ENCODE peak calls at places on chromosome 10, in eight cellular contexts. One of them, this sample, is unnamed.

GRCh38 chr10:77904110-77904860 is 22.3 kb downstream of the DLG5 start:
- DNase-seq in HuH-7: no peak
- DNase-seq in GM23248: no peak
- DNase-seq in AG08396: no peak
- DNase-seq in KBM-7: no peak
- DNase-seq in NCI-H345: no peak
- DNase-seq in RCC 7860: no peak
- DNase-seq in AG04450: no peak
- DNase-seq in this sample: no peak

GRCh38 chr10:124554085-124554858 is 92.6 kb downstream of the LHPP start:
- DNase-seq in AG04450: no peak
- DNase-seq in HuH-7: no peak
- DNase-seq in RCC 7860: no peak
- DNase-seq in AG08396: no peak
- DNase-seq in KBM-7: no peak
- DNase-seq in NCI-H345: no peak
- DNase-seq in GM23248: no peak
- DNase-seq in this sample: no peak

GRCh38 chr10:101624526-101625102 is 36.5 kb downstream of the DPCD start:
- DNase-seq in AG08396: no peak
- DNase-seq in AG04450: no peak
- DNase-seq in HuH-7: no peak
- DNase-seq in GM23248: no peak
- DNase-seq in RCC 7860: no peak
- DNase-seq in KBM-7: no peak
- DNase-seq in NCI-H345: no peak
- DNase-seq in this sample: no peak

GRCh38 chr10:120426306-120426705 is 30.7 kb upstream of the PLPP4 start:
- DNase-seq in NCI-H345: no peak
- DNase-seq in GM23248: peak
- DNase-seq in HuH-7: no peak
- DNase-seq in KBM-7: no peak
- DNase-seq in AG04450: no peak
- DNase-seq in RCC 7860: peak
- DNase-seq in AG08396: no peak
- DNase-seq in this sample: no peak

GRCh38 chr10:15045380-15045779 is 1.6 kb downstream of the OLAH start:
- DNase-seq in HuH-7: no peak
- DNase-seq in NCI-H345: no peak
- DNase-seq in KBM-7: no peak
- DNase-seq in AG08396: no peak
- DNase-seq in RCC 7860: no peak
- DNase-seq in AG04450: no peak
- DNase-seq in GM23248: no peak
- DNase-seq in this sample: no peak

GRCh38 chr10:65128277-65128676 is 1607.1 kb downstream of the REEP3 start:
- DNase-seq in NCI-H345: no peak
- DNase-seq in HuH-7: no peak
- DNase-seq in GM23248: no peak
- DNase-seq in AG08396: no peak
- DNase-seq in RCC 7860: no peak
- DNase-seq in AG04450: no peak
- DNase-seq in KBM-7: no peak
- DNase-seq in this sample: no peak

GRCh38 chr10:111128331-111129167 is 51.7 kb downstream of the ADRA2A start:
- DNase-seq in KBM-7: no peak
- DNase-seq in NCI-H345: no peak
- DNase-seq in AG08396: peak
- DNase-seq in AG04450: no peak
- DNase-seq in RCC 7860: peak
- DNase-seq in HuH-7: no peak
- DNase-seq in GM23248: peak
- DNase-seq in this sample: no peak

GRCh38 chr10:3502606-3503005 is 282.4 kb downstream of the KLF6 start:
- DNase-seq in GM23248: no peak
- DNase-seq in AG08396: no peak
- DNase-seq in AG04450: no peak
- DNase-seq in NCI-H345: no peak
- DNase-seq in RCC 7860: no peak
- DNase-seq in HuH-7: no peak
- DNase-seq in KBM-7: no peak
- DNase-seq in this sample: no peak

GRCh38 chr10:98258683-98259454 is 9.1 kb downstream of the LOXL4 start:
- DNase-seq in AG08396: no peak
- DNase-seq in GM23248: peak
- DNase-seq in KBM-7: no peak
- DNase-seq in AG04450: no peak
- DNase-seq in RCC 7860: no peak
- DNase-seq in HuH-7: no peak
- DNase-seq in NCI-H345: no peak
- DNase-seq in this sample: no peak

GRCh38 chr10:110059965-110060364 is 52.2 kb downstream of the ADD3 start:
- DNase-seq in AG08396: no peak
- DNase-seq in AG04450: no peak
- DNase-seq in GM23248: no peak
- DNase-seq in RCC 7860: no peak
- DNase-seq in HuH-7: no peak
- DNase-seq in KBM-7: no peak
- DNase-seq in NCI-H345: no peak
- DNase-seq in this sample: no peak

GRCh38 chr10:74994714-74995308 is 116.6 kb upstream of the SAMD8 start:
- DNase-seq in AG08396: no peak
- DNase-seq in NCI-H345: peak
- DNase-seq in RCC 7860: no peak
- DNase-seq in AG04450: no peak
- DNase-seq in KBM-7: no peak
- DNase-seq in HuH-7: no peak
- DNase-seq in GM23248: no peak
- DNase-seq in this sample: no peak

GRCh38 chr10:118496525-118496924 is 98.9 kb downstream of the PRLHR start:
- DNase-seq in GM23248: no peak
- DNase-seq in NCI-H345: no peak
- DNase-seq in HuH-7: no peak
- DNase-seq in KBM-7: no peak
- DNase-seq in AG08396: no peak
- DNase-seq in AG04450: no peak
- DNase-seq in RCC 7860: no peak
- DNase-seq in this sample: no peak

GRCh38 chr10:15430969-15431791 is 60.1 kb upstream of the FAM171A1 start:
- DNase-seq in AG04450: no peak
- DNase-seq in AG08396: no peak
- DNase-seq in KBM-7: no peak
- DNase-seq in NCI-H345: no peak
- DNase-seq in GM23248: no peak
- DNase-seq in RCC 7860: no peak
- DNase-seq in HuH-7: no peak
- DNase-seq in this sample: no peak

GRCh38 chr10:88952647-88953111 is at the start of gene ACTA2:
- DNase-seq in HuH-7: no peak
- DNase-seq in RCC 7860: no peak
- DNase-seq in NCI-H345: no peak
- DNase-seq in KBM-7: no peak
- DNase-seq in GM23248: peak
- DNase-seq in AG08396: peak
- DNase-seq in AG04450: peak
- DNase-seq in this sample: peak

GRCh38 chr10:23148214-23148613 is 43.9 kb upstream of the PTF1A start:
- DNase-seq in HuH-7: no peak
- DNase-seq in NCI-H345: no peak
- DNase-seq in AG04450: no peak
- DNase-seq in AG08396: no peak
- DNase-seq in KBM-7: no peak
- DNase-seq in GM23248: no peak
- DNase-seq in RCC 7860: no peak
- DNase-seq in this sample: no peak

GRCh38 chr10:109987413-109987812 is 20.4 kb upstream of the ADD3 start:
- DNase-seq in AG08396: peak
- DNase-seq in NCI-H345: no peak
- DNase-seq in AG04450: no peak
- DNase-seq in GM23248: peak
- DNase-seq in HuH-7: no peak
- DNase-seq in RCC 7860: peak
- DNase-seq in KBM-7: no peak
- DNase-seq in this sample: no peak

GRCh38 chr10:71390921-71391690 is 5.6 kb upstream of the CDH23 start:
- DNase-seq in HuH-7: no peak
- DNase-seq in RCC 7860: no peak
- DNase-seq in NCI-H345: no peak
- DNase-seq in KBM-7: no peak
- DNase-seq in GM23248: no peak
- DNase-seq in AG04450: no peak
- DNase-seq in AG08396: no peak
- DNase-seq in this sample: no peak

GRCh38 chr10:6301482-6302083 is 98.9 kb downstream of the PFKFB3 start:
- DNase-seq in AG04450: no peak
- DNase-seq in GM23248: no peak
- DNase-seq in AG08396: no peak
- DNase-seq in HuH-7: no peak
- DNase-seq in RCC 7860: peak
- DNase-seq in NCI-H345: no peak
- DNase-seq in KBM-7: no peak
- DNase-seq in this sample: no peak

GRCh38 chr10:74922921-74923320 is 96.5 kb downstream of the KAT6B start:
- DNase-seq in AG04450: no peak
- DNase-seq in RCC 7860: no peak
- DNase-seq in AG08396: no peak
- DNase-seq in HuH-7: no peak
- DNase-seq in KBM-7: no peak
- DNase-seq in GM23248: peak
- DNase-seq in NCI-H345: no peak
- DNase-seq in this sample: no peak

GRCh38 chr10:5968037-5968680 is 9.2 kb downstream of the IL15RA start:
- DNase-seq in HuH-7: no peak
- DNase-seq in AG08396: no peak
- DNase-seq in KBM-7: no peak
- DNase-seq in GM23248: no peak
- DNase-seq in RCC 7860: no peak
- DNase-seq in NCI-H345: no peak
- DNase-seq in AG04450: no peak
- DNase-seq in this sample: no peak

GRCh38 chr10:21167288-21168010 is 270.3 kb upstream of the NEBL start:
- DNase-seq in GM23248: no peak
- DNase-seq in AG04450: no peak
- DNase-seq in KBM-7: no peak
- DNase-seq in NCI-H345: no peak
- DNase-seq in AG08396: no peak
- DNase-seq in HuH-7: no peak
- DNase-seq in RCC 7860: no peak
- DNase-seq in this sample: no peak

GRCh38 chr10:17733620-17734019 is 18.4 kb upstream of the TMEM236 start:
- DNase-seq in RCC 7860: no peak
- DNase-seq in AG04450: no peak
- DNase-seq in NCI-H345: no peak
- DNase-seq in AG08396: no peak
- DNase-seq in HuH-7: no peak
- DNase-seq in KBM-7: no peak
- DNase-seq in GM23248: no peak
- DNase-seq in this sample: no peak

GRCh38 chr10:112115781-112116385 is 67.7 kb downstream of the GPAM start:
- DNase-seq in HuH-7: peak
- DNase-seq in AG08396: peak
- DNase-seq in NCI-H345: peak
- DNase-seq in AG04450: no peak
- DNase-seq in GM23248: peak
- DNase-seq in RCC 7860: peak
- DNase-seq in KBM-7: peak
- DNase-seq in this sample: peak

GRCh38 chr10:97503413-97503812 is 4.7 kb downstream of the UBTD1 start:
- DNase-seq in HuH-7: no peak
- DNase-seq in RCC 7860: no peak
- DNase-seq in NCI-H345: no peak
- DNase-seq in GM23248: no peak
- DNase-seq in KBM-7: peak
- DNase-seq in AG08396: no peak
- DNase-seq in AG04450: no peak
- DNase-seq in this sample: no peak

GRCh38 chr10:97792058-97792721 is 20.4 kb upstream of the SFRP5 start:
- DNase-seq in GM23248: peak
- DNase-seq in AG08396: peak
- DNase-seq in HuH-7: peak
- DNase-seq in AG04450: peak
- DNase-seq in NCI-H345: peak
- DNase-seq in RCC 7860: peak
- DNase-seq in KBM-7: peak
- DNase-seq in this sample: peak

GRCh38 chr10:86968271-86968993 is at the start of gene ADIRF:
- DNase-seq in AG04450: no peak
- DNase-seq in NCI-H345: no peak
- DNase-seq in GM23248: peak
- DNase-seq in KBM-7: no peak
- DNase-seq in HuH-7: no peak
- DNase-seq in AG08396: peak
- DNase-seq in RCC 7860: no peak
- DNase-seq in this sample: no peak

GRCh38 chr10:20494474-20494873 is 402.6 kb downstream of the NEBL start:
- DNase-seq in AG08396: no peak
- DNase-seq in NCI-H345: no peak
- DNase-seq in RCC 7860: peak
- DNase-seq in KBM-7: no peak
- DNase-seq in GM23248: peak
- DNase-seq in AG04450: no peak
- DNase-seq in HuH-7: no peak
- DNase-seq in this sample: no peak

GRCh38 chr10:21528452-21529235 is 3.2 kb upstream of the SKIDA1 start:
- DNase-seq in RCC 7860: no peak
- DNase-seq in AG08396: no peak
- DNase-seq in HuH-7: peak
- DNase-seq in KBM-7: peak
- DNase-seq in GM23248: no peak
- DNase-seq in NCI-H345: no peak
- DNase-seq in AG04450: no peak
- DNase-seq in this sample: no peak

GRCh38 chr10:43903451-43903850 is 254.8 kb upstream of the ZNF32 start:
- DNase-seq in GM23248: no peak
- DNase-seq in AG08396: no peak
- DNase-seq in HuH-7: no peak
- DNase-seq in NCI-H345: no peak
- DNase-seq in KBM-7: no peak
- DNase-seq in RCC 7860: no peak
- DNase-seq in AG04450: no peak
- DNase-seq in this sample: no peak

GRCh38 chr10:34666008-34666700 is 148.9 kb downstream of the PARD3 start:
- DNase-seq in HuH-7: no peak
- DNase-seq in AG08396: peak
- DNase-seq in NCI-H345: no peak
- DNase-seq in KBM-7: peak
- DNase-seq in RCC 7860: peak
- DNase-seq in AG04450: peak
- DNase-seq in GM23248: peak
- DNase-seq in this sample: peak

GRCh38 chr10:23186178-23186577 is 5.9 kb upstream of the PTF1A start:
- DNase-seq in AG08396: no peak
- DNase-seq in NCI-H345: no peak
- DNase-seq in RCC 7860: no peak
- DNase-seq in HuH-7: no peak
- DNase-seq in GM23248: no peak
- DNase-seq in AG04450: no peak
- DNase-seq in KBM-7: no peak
- DNase-seq in this sample: no peak

GRCh38 chr10:71286521-71287294 is 32.4 kb upstream of the SLC29A3 start:
- DNase-seq in AG04450: no peak
- DNase-seq in HuH-7: no peak
- DNase-seq in GM23248: no peak
- DNase-seq in KBM-7: no peak
- DNase-seq in NCI-H345: no peak
- DNase-seq in AG08396: no peak
- DNase-seq in RCC 7860: no peak
- DNase-seq in this sample: no peak

GRCh38 chr10:72285972-72286521 is 12.3 kb downstream of the DDIT4 start:
- DNase-seq in RCC 7860: peak
- DNase-seq in AG04450: no peak
- DNase-seq in GM23248: no peak
- DNase-seq in KBM-7: peak
- DNase-seq in AG08396: no peak
- DNase-seq in NCI-H345: no peak
- DNase-seq in HuH-7: no peak
- DNase-seq in this sample: no peak

GRCh38 chr10:79101560-79101971 is 32.8 kb downstream of the ZMIZ1 start:
- DNase-seq in NCI-H345: peak
- DNase-seq in RCC 7860: no peak
- DNase-seq in AG04450: no peak
- DNase-seq in HuH-7: no peak
- DNase-seq in GM23248: no peak
- DNase-seq in AG08396: no peak
- DNase-seq in KBM-7: no peak
- DNase-seq in this sample: no peak

This sample was measured in amniotic stem cell.